ENCODE peak calls at places on chromosomes 6 and 20, in six cellular contexts. K is psoas muscle, C is mucosa of descending colon, L is A549, T is PC-3, Z is testis. J is an unnamed sample.

GRCh38 chr6:154002894-154003293 is 36.1 kb upstream of the OPRM1 start:
- DNase-seq in K (no peak), C (no peak), L (no peak), T (no peak), Z (no peak), J (no peak)

GRCh38 chr6:132504757-132505156 is 8.2 kb downstream of the STX7 start:
- DNase-seq in K (no peak), C (no peak), L (no peak), T (no peak), Z (no peak), J (no peak)

GRCh38 chr6:53691667-53692133 is 26.1 kb upstream of the KLHL31 start:
- DNase-seq in K (no peak), C (no peak), L (no peak), T (no peak), Z (no peak), J (no peak)

GRCh38 chr6:83403191-83403590 is 27.7 kb downstream of the ME1 start:
- DNase-seq in K (no peak), C (no peak), L (no peak), T (no peak), Z (no peak), J (no peak)

GRCh38 chr6:19297880-19298279 is 539.3 kb upstream of the ID4 start:
- DNase-seq in K (no peak), C (no peak), L (no peak), T (no peak), Z (no peak), J (no peak)

GRCh38 chr6:109373762-109374161 is 8.5 kb downstream of the CD164 start:
- DNase-seq in K (no peak), C (no peak), L (no peak), T (no peak), Z (no peak), J (no peak)

GRCh38 chr6:66814156-66814555 is 1107.1 kb upstream of the EYS start:
- DNase-seq in K (no peak), C (no peak), L (no peak), T (no peak), Z (no peak), J (no peak)

GRCh38 chr6:126112171-126112632 is 125.9 kb downstream of the TRMT11 start:
- DNase-seq in K (no peak), C (no peak), L (peak; percentile 44), T (peak; percentile 83), Z (no peak), J (no peak)

GRCh38 chr6:41345901-41346300 is 10.5 kb downstream of the NCR2 start:
- DNase-seq in K (no peak), C (no peak), L (no peak), T (no peak), Z (no peak), J (no peak)

GRCh38 chr6:121951918-121952379 is 447.5 kb upstream of the HSF2 start:
- DNase-seq in K (no peak), C (no peak), L (no peak), T (peak; percentile 40), Z (peak; percentile 22), J (no peak)

GRCh38 chr6:116287668-116288282 is 8.0 kb upstream of the TSPYL1 start:
- DNase-seq in K (no peak), C (no peak), L (peak; percentile 61), T (peak; percentile 64), Z (no peak), J (no peak)

GRCh38 chr20:59625214-59625922 is 21.0 kb downstream of the PHACTR3 start:
- DNase-seq in K (no peak), C (no peak), L (no peak), T (no peak), Z (no peak), J (no peak)

GRCh38 chr6:142756215-142756630 is 188.8 kb downstream of the HIVEP2 start:
- DNase-seq in K (no peak), C (no peak), L (peak; percentile 38), T (peak; percentile 75), Z (no peak), J (no peak)

GRCh38 chr6:34237722-34238506 is 1.2 kb downstream of the HMGA1 start:
- DNase-seq in K (peak; percentile 67), C (peak; percentile 62), L (peak; percentile 62), T (peak; percentile 55), Z (no peak), J (no peak)

GRCh38 chr6:74814440-74814839 is 391.4 kb downstream of the COL12A1 start:
- DNase-seq in K (no peak), C (no peak), L (no peak), T (no peak), Z (no peak), J (no peak)

GRCh38 chr6:138601128-138601527 is 101.8 kb upstream of the NHSL1 start:
- DNase-seq in K (no peak), C (no peak), L (no peak), T (no peak), Z (no peak), J (no peak)

GRCh38 chr20:23161244-23161875 is 75.2 kb upstream of the CD93 start:
- DNase-seq in K (no peak), C (no peak), L (no peak), T (no peak), Z (no peak), J (no peak)

GRCh38 chr20:23160536-23161243 is 74.6 kb upstream of the CD93 start:
- DNase-seq in K (no peak), C (no peak), L (no peak), T (no peak), Z (no peak), J (no peak)

GRCh38 chr20:23159923-23160445 is 73.9 kb upstream of the CD93 start:
- DNase-seq in K (no peak), C (no peak), L (no peak), T (no peak), Z (no peak), J (no peak)

GRCh38 chr20:23157741-23158140 is 71.6 kb upstream of the CD93 start:
- DNase-seq in K (no peak), C (no peak), L (no peak), T (no peak), Z (no peak), J (no peak)

GRCh38 chr20:23159256-23159922 is 73.3 kb upstream of the CD93 start:
- DNase-seq in K (no peak), C (no peak), L (no peak), T (no peak), Z (no peak), J (no peak)
- H3K4me1 ChIP-seq in K (peaks cover 56% of the 10 kb centered on the region), C (peaks cover 36% of the 10 kb centered on the region), L (peaks cover 29% of the 10 kb centered on the region), T (peaks cover 42% of the 10 kb centered on the region), Z (peaks cover 46% of the 10 kb centered on the region), J (peaks cover 76% of the 10 kb centered on the region)

DNA sequence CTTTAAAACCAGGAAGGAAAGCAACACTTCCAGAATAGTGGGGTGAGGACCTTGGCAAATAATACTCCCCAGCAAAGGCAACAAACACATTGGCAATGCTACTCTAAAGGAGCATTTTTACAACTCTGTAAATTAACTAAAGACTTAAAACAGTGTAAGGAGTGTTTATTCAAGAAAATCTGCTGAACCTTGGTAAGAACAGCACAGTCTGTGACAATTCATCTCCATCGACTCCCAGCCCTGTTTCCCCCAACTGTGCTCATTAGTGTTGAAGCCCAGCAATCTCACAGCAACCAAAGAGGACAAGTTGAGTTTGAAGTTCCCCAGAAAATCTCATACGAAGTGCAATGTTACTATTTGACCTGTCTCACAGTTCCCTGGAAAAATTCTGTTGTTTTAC is 884.9 kb downstream of the C6orf118 start:
- DNase-seq in K (no peak), C (no peak), L (no peak), T (no peak), Z (no peak), J (no peak)
- TF ChIP-seq CTCF in K (no peak), C (no peak), L (no peak), T (no peak), Z (no peak), J (no peak)

GRCh38 chr20:45113865-45114264 is 1.1 kb downstream of the WFDC5 start:
- DNase-seq in K (no peak), C (no peak), L (no peak), T (no peak), Z (no peak), J (no peak)

GRCh38 chr20:45115829-45116228 is 855 bp upstream of the WFDC5 start:
- DNase-seq in K (no peak), C (no peak), L (no peak), T (no peak), Z (no peak), J (no peak)

GRCh38 chr20:45115386-45115774 is 406 bp upstream of the WFDC5 start:
- DNase-seq in K (no peak), C (no peak), L (no peak), T (no peak), Z (no peak), J (no peak)

GRCh38 chr20:45111799-45112471 is 3.0 kb downstream of the WFDC5 start:
- DNase-seq in K (no peak), C (no peak), L (peak; percentile 20), T (peak; percentile 45), Z (no peak), J (no peak)

DNA sequence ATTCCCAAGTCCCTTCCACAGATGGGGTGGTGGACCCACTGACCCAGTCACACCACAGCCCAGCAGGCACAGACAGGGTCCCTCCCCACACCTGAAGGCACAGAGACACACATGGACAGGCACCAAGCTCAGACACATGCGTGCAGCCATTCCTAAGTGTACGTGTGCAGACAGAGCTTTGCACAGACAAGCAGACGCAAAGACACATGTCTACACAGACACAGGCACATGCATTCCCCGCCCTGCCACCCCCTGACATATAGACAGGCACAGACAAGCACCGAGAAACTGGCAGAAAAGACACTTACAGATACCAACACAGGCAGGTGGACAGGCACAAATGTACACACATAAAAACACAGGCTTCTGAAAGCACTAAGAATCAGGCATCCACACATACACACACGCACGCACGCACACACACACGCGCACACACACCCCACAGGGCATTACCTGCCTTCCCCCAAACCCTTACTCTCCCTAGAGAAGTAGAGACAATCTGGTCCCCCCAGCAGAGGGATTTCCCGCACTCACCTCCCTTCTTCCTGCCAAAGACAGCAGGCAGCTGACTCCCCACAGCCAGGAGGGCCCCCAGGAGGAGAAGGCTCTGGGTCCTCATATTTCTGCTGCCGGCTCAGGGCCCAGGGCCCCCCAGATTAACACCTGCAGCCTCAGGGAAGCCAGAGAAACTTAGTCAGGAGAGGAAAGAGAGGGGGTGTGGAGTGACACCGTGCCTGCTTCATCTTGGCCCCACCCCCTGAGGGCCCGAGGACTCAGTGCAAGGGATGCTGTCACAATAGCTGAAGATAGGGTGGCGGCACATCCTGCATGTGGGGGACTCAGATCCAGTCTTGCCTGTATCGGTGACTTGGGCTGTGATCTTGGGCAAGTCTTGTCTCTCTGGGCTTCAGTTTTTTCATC is at the start of gene WFDC5:
- DNase-seq in K (no peak), C (no peak), L (no peak), T (no peak), Z (no peak), J (no peak)
- H3K4me3 ChIP-seq in K (no peak within 1 kb of the TSS), C (no peak within 1 kb of the TSS), L (no peak within 1 kb of the TSS), T (no peak within 1 kb of the TSS), Z (no peak within 1 kb of the TSS), J (no peak within 1 kb of the TSS)

GRCh38 chr20:3900187-3900604 is 11.0 kb downstream of the PANK2 start:
- DNase-seq in K (no peak), C (no peak), L (no peak), T (peak; percentile 28), Z (no peak), J (no peak)
- H3K4me1 ChIP-seq in K (peaks cover 12% of the 10 kb centered on the region), C (peaks cover 23% of the 10 kb centered on the region), L (peaks cover 78% of the 10 kb centered on the region), T (peaks cover 20% of the 10 kb centered on the region), Z (peaks cover 68% of the 10 kb centered on the region), J (peaks cover 90% of the 10 kb centered on the region)